ENCODE peak calls at places on chromosomes 6 and 20, in nine cellular contexts. T, F, M, S, C, Y, R, E and V are unnamed samples.

GRCh38 chr20:3311623-3312022 is 72.6 kb upstream of the SLC4A11 start:
- DNase-seq in T (no peak), F (no peak), M (no peak), S (no peak), C (no peak), Y (no peak), R (no peak), E (no peak), V (no peak)

GRCh38 chr6:170075659-170076223 is 215.1 kb downstream of the DLL1 start:
- DNase-seq in T (no peak), F (no peak), M (no peak), S (no peak), C (no peak), Y (no peak), R (no peak), E (no peak), V (no peak)

GRCh38 chr20:36392989-36393388 is 86.8 kb downstream of the DLGAP4 start:
- DNase-seq in T (no peak), F (no peak), M (no peak), S (no peak), C (no peak), Y (no peak), R (no peak), E (no peak), V (no peak)

GRCh38 chr6:105102186-105102585 is 77.6 kb downstream of the POPDC3 start:
- DNase-seq in T (no peak), F (no peak), M (no peak), S (no peak), C (no peak), Y (no peak), R (no peak), E (no peak), V (no peak)

GRCh38 chr6:90393232-90393884 is 96.7 kb upstream of the BACH2 start:
- DNase-seq in T (no peak), F (no peak), M (peak; percentile 75), S (peak; percentile 31), C (peak; percentile 11), Y (no peak), R (peak; percentile 56), E (peak; percentile 44), V (peak; percentile 77)

GRCh38 chr20:46308258-46309157 is at the start of gene CDH22:
- DNase-seq in T (no peak), F (peak; percentile 29), M (no peak), S (peak; percentile 42), C (no peak), Y (no peak), R (peak; percentile 22), E (peak; percentile 78), V (peak; percentile 19)

GRCh38 chr6:3788408-3789017 is 37.0 kb upstream of the PXDC1 start:
- DNase-seq in T (no peak), F (no peak), M (no peak), S (no peak), C (no peak), Y (no peak), R (no peak), E (no peak), V (peak; percentile 61)

GRCh38 chr6:118697554-118697953 is 46.2 kb upstream of the CEP85L start:
- DNase-seq in T (no peak), F (no peak), M (no peak), S (no peak), C (no peak), Y (no peak), R (no peak), E (no peak), V (no peak)

GRCh38 chr6:41634657-41635056 is 3.6 kb upstream of the MDFI start:
- DNase-seq in T (peak; percentile 2), F (no peak), M (no peak), S (no peak), C (no peak), Y (no peak), R (no peak), E (no peak), V (no peak)

GRCh38 chr20:41494451-41494850 is 123.7 kb downstream of the CHD6 start:
- DNase-seq in T (no peak), F (no peak), M (no peak), S (no peak), C (no peak), Y (no peak), R (no peak), E (no peak), V (no peak)

GRCh38 chr20:21514553-21515251 is 838 bp upstream of the NKX2-2 start:
- DNase-seq in T (no peak), F (no peak), M (no peak), S (no peak), C (no peak), Y (peak; percentile 45), R (no peak), E (peak; percentile 51), V (no peak)

GRCh38 chr6:134056046-134056445 is 3.6 kb upstream of the SLC2A12 start:
- DNase-seq in T (no peak), F (no peak), M (no peak), S (no peak), C (no peak), Y (no peak), R (no peak), E (no peak), V (no peak)

GRCh38 chr6:52363222-52363867 is 1.4 kb downstream of the PAQR8 start:
- DNase-seq in T (no peak), F (no peak), M (no peak), S (no peak), C (no peak), Y (no peak), R (no peak), E (no peak), V (peak; percentile 27)

GRCh38 chr20:461254-462198 is 807 bp downstream of the TBC1D20 start:
- DNase-seq in T (peak; percentile 84), F (peak; percentile 72), M (peak; percentile 61), S (peak; percentile 32), C (no peak), Y (peak; percentile 32), R (peak; percentile 56), E (no peak), V (peak; percentile 35)

GRCh38 chr6:52420668-52421358 is 671 bp downstream of the EFHC1 start:
- DNase-seq in T (no peak), F (no peak), M (no peak), S (peak; percentile 46), C (no peak), Y (no peak), R (no peak), E (no peak), V (peak; percentile 33)

GRCh38 chr6:166952567-166953464 is 3.5 kb downstream of the RNASET2 start:
- DNase-seq in T (no peak), F (no peak), M (no peak), S (no peak), C (no peak), Y (no peak), R (no peak), E (no peak), V (no peak)

GRCh38 chr6:154994881-154995240 is 254 bp upstream of the TIAM2 start:
- DNase-seq in T (no peak), F (no peak), M (no peak), S (no peak), C (no peak), Y (no peak), R (no peak), E (peak; percentile 35), V (no peak)

GRCh38 chr6:130537447-130537846 is 171.6 kb downstream of the TMEM200A start:
- DNase-seq in T (no peak), F (no peak), M (no peak), S (no peak), C (no peak), Y (no peak), R (no peak), E (no peak), V (no peak)